ENCODE peak calls at places on chromosomes 6 and 20, in four cellular contexts. One of them, this sample, is unnamed. For H3K27me3, the result is how much of the 10 kb centered on the place peaks cover.

GRCh38 chr6:37985355-37985754 is 165.8 kb downstream of the ZFAND3 start:
- DNase-seq in IMR-90: no peak
- DNase-seq in MM.1S: no peak
- DNase-seq in brain microvascular endothelial cell: no peak
- DNase-seq in this sample: no peak

GRCh38 chr6:165616116-165616515 is 46.9 kb downstream of the PDE10A start:
- DNase-seq in IMR-90: peak
- DNase-seq in MM.1S: no peak
- DNase-seq in brain microvascular endothelial cell: peak
- DNase-seq in this sample: no peak

GRCh38 chr6:148140772-148141557 is 201.7 kb upstream of the SASH1 start:
- DNase-seq in IMR-90: no peak
- DNase-seq in MM.1S: no peak
- DNase-seq in brain microvascular endothelial cell: peak
- DNase-seq in this sample: no peak

GRCh38 chr6:43376551-43376981 is 7.1 kb upstream of the ZNF318 start:
- DNase-seq in IMR-90: peak
- DNase-seq in MM.1S: no peak
- DNase-seq in brain microvascular endothelial cell: peak
- DNase-seq in this sample: no peak

GRCh38 chr6:55953384-55953783 is 78.0 kb upstream of the BMP5 start:
- DNase-seq in IMR-90: peak
- DNase-seq in MM.1S: no peak
- DNase-seq in brain microvascular endothelial cell: peak
- DNase-seq in this sample: no peak

GRCh38 chr20:46820682-46821081 is 74.0 kb upstream of the EYA2 start:
- DNase-seq in IMR-90: no peak
- DNase-seq in MM.1S: no peak
- DNase-seq in brain microvascular endothelial cell: no peak
- DNase-seq in this sample: no peak

GRCh38 chr20:44594730-44595129 is 12.4 kb downstream of the PKIG start:
- DNase-seq in IMR-90: peak
- DNase-seq in MM.1S: no peak
- DNase-seq in brain microvascular endothelial cell: peak
- DNase-seq in this sample: no peak

GRCh38 chr6:40763001-40763400 is 175.8 kb upstream of the LRFN2 start:
- DNase-seq in IMR-90: no peak
- DNase-seq in MM.1S: no peak
- DNase-seq in brain microvascular endothelial cell: no peak
- DNase-seq in this sample: no peak

GRCh38 chr20:17584684-17585083 is 14.8 kb downstream of the DSTN start:
- DNase-seq in IMR-90: peak
- DNase-seq in MM.1S: no peak
- DNase-seq in brain microvascular endothelial cell: no peak
- DNase-seq in this sample: no peak

GRCh38 chr20:11445891-11446290 is 471.8 kb upstream of the BTBD3 start:
- DNase-seq in IMR-90: peak
- DNase-seq in MM.1S: no peak
- DNase-seq in brain microvascular endothelial cell: no peak
- DNase-seq in this sample: no peak

GRCh38 chr6:109202409-109203264 is 107.3 kb downstream of the CEP57L1 start:
- DNase-seq in IMR-90: peak
- DNase-seq in MM.1S: no peak
- DNase-seq in brain microvascular endothelial cell: peak
- DNase-seq in this sample: no peak

GRCh38 chr6:111474106-111474505 is 8.9 kb downstream of the REV3L start:
- DNase-seq in IMR-90: no peak
- DNase-seq in MM.1S: no peak
- DNase-seq in brain microvascular endothelial cell: no peak
- DNase-seq in this sample: no peak

GRCh38 chr6:6790891-6791290 is 202.4 kb downstream of the LY86 start:
- DNase-seq in IMR-90: peak
- DNase-seq in MM.1S: no peak
- DNase-seq in brain microvascular endothelial cell: no peak
- DNase-seq in this sample: no peak

GRCh38 chr6:150685860-150686259 is 86.2 kb downstream of the PLEKHG1 start:
- DNase-seq in IMR-90: peak
- DNase-seq in MM.1S: peak
- DNase-seq in brain microvascular endothelial cell: no peak
- DNase-seq in this sample: no peak

GRCh38 chr6:74966712-74967111 is 239.1 kb downstream of the COL12A1 start:
- DNase-seq in IMR-90: no peak
- DNase-seq in MM.1S: no peak
- DNase-seq in brain microvascular endothelial cell: no peak
- DNase-seq in this sample: no peak

GRCh38 chr6:166194885-166195860 is 27.5 kb upstream of the TBXT start:
- DNase-seq in IMR-90: no peak
- DNase-seq in MM.1S: no peak
- DNase-seq in brain microvascular endothelial cell: no peak
- DNase-seq in this sample: no peak

GRCh38 chr6:142913511-142914047 is 31.4 kb downstream of the HIVEP2 start:
- DNase-seq in IMR-90: no peak
- DNase-seq in MM.1S: peak
- DNase-seq in brain microvascular endothelial cell: no peak
- DNase-seq in this sample: no peak

GRCh38 chr20:19291818-19292132 is 79.3 kb downstream of the SLC24A3 start:
- DNase-seq in IMR-90: no peak
- DNase-seq in MM.1S: no peak
- DNase-seq in brain microvascular endothelial cell: no peak
- DNase-seq in this sample: no peak

GRCh38 chr6:115570326-115570725 is 490.4 kb downstream of the FRK start:
- DNase-seq in IMR-90: peak
- DNase-seq in MM.1S: no peak
- DNase-seq in brain microvascular endothelial cell: no peak
- DNase-seq in this sample: no peak

GRCh38 chr6:33977606-33978438 is 168.1 kb downstream of the GRM4 start:
- DNase-seq in IMR-90: no peak
- DNase-seq in MM.1S: no peak
- DNase-seq in brain microvascular endothelial cell: no peak
- DNase-seq in this sample: no peak

GRCh38 chr6:26022166-26022510 is 59.5 kb downstream of the TRIM38 start:
- DNase-seq in IMR-90: peak
- DNase-seq in MM.1S: peak
- DNase-seq in brain microvascular endothelial cell: peak
- DNase-seq in this sample: no peak

GRCh38 chr20:23362392-23363256 is 642 bp downstream of the GZF1 start:
- DNase-seq in IMR-90: peak
- DNase-seq in MM.1S: peak
- DNase-seq in brain microvascular endothelial cell: peak
- DNase-seq in this sample: no peak

GRCh38 chr20:48656661-48657211 is 171.1 kb downstream of the PREX1 start:
- DNase-seq in IMR-90: no peak
- DNase-seq in MM.1S: no peak
- DNase-seq in brain microvascular endothelial cell: no peak
- DNase-seq in this sample: no peak

GRCh38 chr6:41466437-41466990 is 79.7 kb upstream of the FOXP4 start:
- DNase-seq in IMR-90: no peak
- DNase-seq in MM.1S: no peak
- DNase-seq in brain microvascular endothelial cell: no peak
- DNase-seq in this sample: no peak

DNA sequence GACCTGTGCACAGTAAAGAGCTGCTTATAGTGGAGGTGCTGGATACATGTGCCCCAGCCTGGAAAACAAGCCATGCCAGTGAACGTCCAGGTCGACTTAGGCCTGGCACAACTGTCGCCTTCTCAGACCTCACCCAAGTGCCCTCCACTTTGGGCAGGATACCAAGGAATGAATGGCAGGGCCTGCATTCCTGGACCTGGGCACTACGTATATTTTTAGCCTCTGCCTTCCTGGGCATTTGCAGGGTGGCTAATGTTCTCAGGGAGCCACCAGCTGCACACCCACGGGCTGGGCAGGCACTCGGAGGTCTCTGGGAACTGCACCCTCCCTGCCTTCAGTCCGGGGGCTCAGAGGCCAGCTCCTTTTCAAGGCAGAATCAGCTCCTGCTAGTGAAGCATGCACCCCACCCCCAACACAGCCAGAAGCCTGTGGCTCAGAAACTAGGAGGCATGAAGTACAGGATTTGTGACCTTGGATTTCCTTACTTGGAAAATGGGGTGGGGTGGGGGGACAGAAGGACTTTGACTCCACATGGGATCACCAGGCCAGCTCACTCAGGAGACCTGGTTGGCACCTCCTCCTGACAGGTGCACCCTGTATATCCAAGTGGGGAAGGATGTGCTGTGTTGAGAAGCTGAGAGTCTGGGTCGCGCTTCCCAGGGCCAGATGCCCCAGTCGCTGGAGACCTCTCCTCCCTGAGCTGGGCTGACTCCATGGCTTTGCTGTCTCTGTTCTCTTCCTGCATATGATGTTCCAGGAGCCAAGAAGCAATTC is 2.5 kb upstream of the LSM14B start:
- DNase-seq in IMR-90: no peak
- DNase-seq in MM.1S: no peak
- DNase-seq in brain microvascular endothelial cell: no peak
- DNase-seq in this sample: no peak
- H3K27ac ChIP-seq in IMR-90: no peak
- H3K27ac ChIP-seq in MM.1S: no peak
- H3K27ac ChIP-seq in brain microvascular endothelial cell: no peak
- H3K27ac ChIP-seq in this sample: peak

DNA sequence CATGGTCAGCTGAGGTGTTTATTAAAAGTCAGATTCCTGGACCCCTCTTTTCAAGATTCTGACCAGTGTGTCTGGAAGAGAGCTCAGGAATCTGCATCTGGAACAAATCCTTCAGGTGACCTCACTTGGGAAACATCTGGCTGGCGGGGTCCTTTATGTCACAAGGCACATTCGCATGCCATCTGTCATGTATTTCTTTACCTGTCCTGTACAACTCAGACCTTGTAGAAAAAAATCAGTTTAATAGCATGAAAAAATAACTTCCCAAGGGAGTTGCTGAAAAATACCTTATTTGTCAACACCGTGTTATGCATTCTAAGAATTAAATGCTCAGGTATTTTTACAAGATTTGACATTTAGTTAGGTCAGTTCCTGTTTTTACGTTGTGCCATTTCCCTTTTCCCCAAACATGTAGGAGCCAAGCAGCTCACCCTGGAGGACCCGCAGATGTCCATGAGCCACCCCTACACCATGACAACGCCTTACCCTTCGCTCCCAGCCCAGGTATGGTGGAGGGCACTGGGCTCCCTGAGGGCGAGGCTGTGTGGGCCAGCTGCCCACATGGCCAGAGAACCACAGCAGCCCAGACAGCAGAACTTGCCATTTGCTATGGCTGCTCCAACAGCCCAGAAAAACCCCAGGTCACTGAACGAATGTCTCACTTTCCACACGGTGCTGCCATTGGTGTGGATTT is 4.0 kb downstream of the IRF4 start:
- DNase-seq in IMR-90: no peak
- DNase-seq in MM.1S: no peak
- DNase-seq in brain microvascular endothelial cell: no peak
- DNase-seq in this sample: no peak
- H3K27me3 ChIP-seq in IMR-90: half or more
- H3K27me3 ChIP-seq in MM.1S: under half
- H3K27me3 ChIP-seq in brain microvascular endothelial cell: half or more
- H3K27me3 ChIP-seq in this sample: under half

DNA sequence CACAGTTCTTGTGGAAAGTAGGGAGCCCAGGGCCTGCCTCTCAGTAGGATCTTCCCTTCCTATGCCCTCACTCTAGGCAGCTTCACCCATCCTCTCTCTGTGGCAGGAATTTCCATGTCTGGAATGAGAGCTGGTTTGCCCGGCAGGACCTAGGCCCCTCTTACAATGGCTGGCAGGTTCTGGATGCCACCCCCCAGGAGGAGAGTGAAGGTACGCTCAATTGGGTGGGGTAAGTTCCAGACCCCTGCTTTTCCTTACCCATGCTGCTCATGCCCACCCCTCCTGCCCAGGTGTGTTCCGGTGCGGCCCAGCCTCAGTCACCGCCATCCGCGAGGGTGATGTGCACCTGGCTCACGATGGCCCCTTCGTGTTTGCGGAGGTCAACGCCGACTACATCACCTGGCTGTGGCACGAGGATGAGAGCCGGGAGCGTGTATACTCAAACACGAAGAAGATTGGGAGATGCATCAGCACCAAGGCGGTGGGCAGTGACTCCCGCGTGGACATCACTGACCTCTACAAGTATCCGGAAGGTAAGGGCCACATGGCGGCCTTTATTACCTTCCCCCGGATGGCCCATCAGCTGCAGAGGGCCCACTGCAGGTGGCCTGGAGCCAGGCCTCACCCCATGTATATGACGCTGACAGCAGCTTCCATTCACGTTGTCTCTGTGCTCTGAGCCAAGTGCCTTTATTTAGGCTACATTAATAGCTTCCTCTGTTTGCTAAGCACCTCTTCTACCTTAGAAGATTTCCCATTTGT is 22.8 kb downstream of the TGM6 start:
- DNase-seq in IMR-90: no peak
- DNase-seq in MM.1S: no peak
- DNase-seq in brain microvascular endothelial cell: no peak
- DNase-seq in this sample: no peak
- H3K4me3 ChIP-seq in IMR-90: no peak
- H3K4me3 ChIP-seq in MM.1S: no peak
- H3K4me3 ChIP-seq in brain microvascular endothelial cell: no peak
- H3K4me3 ChIP-seq in this sample: no peak

GRCh38 chr6:39453236-39453635 is 130.7 kb upstream of the KCNK16 start:
- DNase-seq in IMR-90: no peak
- DNase-seq in MM.1S: no peak
- DNase-seq in brain microvascular endothelial cell: no peak
- DNase-seq in this sample: no peak
- H3K27ac ChIP-seq in IMR-90: no peak
- H3K27ac ChIP-seq in MM.1S: no peak
- H3K27ac ChIP-seq in brain microvascular endothelial cell: no peak
- H3K27ac ChIP-seq in this sample: no peak

DNA sequence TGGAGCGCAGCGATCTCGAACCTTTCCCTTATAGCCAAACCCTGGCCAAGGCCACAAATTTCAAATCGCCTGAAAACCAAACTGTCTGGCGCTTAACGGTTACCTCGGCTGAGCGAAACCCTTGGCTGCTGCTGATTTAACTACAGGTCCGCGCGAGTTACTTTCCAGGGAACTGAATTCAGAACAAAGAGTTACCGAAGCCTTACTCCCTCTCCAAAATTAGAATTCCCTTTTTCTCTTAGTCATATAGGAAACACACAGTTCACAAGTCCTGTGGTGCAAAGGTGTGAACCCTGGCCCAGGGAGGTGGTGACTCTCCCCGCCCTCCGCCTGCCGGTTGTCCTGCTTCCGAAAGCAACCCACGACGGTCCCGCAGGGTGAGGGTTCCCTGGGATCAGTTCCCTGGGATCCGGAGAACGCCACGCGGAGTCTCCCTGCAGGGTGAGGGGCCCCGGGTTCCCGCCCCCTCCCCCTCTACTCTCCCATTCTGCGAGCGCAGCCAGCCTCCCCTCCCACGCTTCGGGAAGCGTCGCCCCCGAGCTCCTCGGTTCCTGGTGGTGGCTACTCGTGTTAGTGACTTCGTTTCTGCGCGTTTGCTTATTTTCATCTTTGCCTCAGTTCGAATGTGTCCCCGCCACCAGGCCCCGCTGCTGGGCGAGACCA is 1.1 kb upstream of the SLC35D3 start:
- DNase-seq in IMR-90: no peak
- DNase-seq in MM.1S: no peak
- DNase-seq in brain microvascular endothelial cell: no peak
- DNase-seq in this sample: no peak
- H3K27me3 ChIP-seq in IMR-90: under half
- H3K27me3 ChIP-seq in MM.1S: under half
- H3K27me3 ChIP-seq in brain microvascular endothelial cell: under half
- H3K27me3 ChIP-seq in this sample: under half